ENCODE peak calls at places on chromosomes 1 and 21, in four cellular contexts. Z, I, J and N are unnamed samples.

GRCh38 chr1:177164380-177165068 is at the start of gene ASTN1:
- DNase-seq in J (no peak), Z (no peak), I (peak; percentile 90), N (no peak)

GRCh38 chr1:47442844-47443529 is 5.1 kb downstream of the FOXD2 start:
- DNase-seq in Z (no peak), J (no peak), I (peak; percentile 15), N (no peak)

GRCh38 chr1:112689196-112689841 is 14.9 kb downstream of the MOV10 start:
- DNase-seq in I (peak; percentile 11), Z (no peak), J (no peak), N (no peak)

GRCh38 chr1:53294557-53294956 is 33.3 kb downstream of the LRP8 start:
- DNase-seq in I (no peak), Z (peak; percentile 42), J (no peak), N (no peak)

GRCh38 chr1:167105150-167105840 is 11.4 kb downstream of the STYXL2 start:
- DNase-seq in J (no peak), I (no peak), Z (no peak), N (no peak)

GRCh38 chr1:14220324-14220723 is 378.2 kb upstream of the KAZN start:
- DNase-seq in J (no peak), Z (no peak), I (no peak), N (no peak)

GRCh38 chr1:117363591-117364048 is 3.6 kb upstream of the MAN1A2 start:
- DNase-seq in J (no peak), I (no peak), Z (peak; percentile 48), N (peak; percentile 50)

GRCh38 chr1:160837558-160838205 is 25.0 kb downstream of the CD244 start:
- DNase-seq in I (peak; percentile 15), J (no peak), Z (peak; percentile 13), N (peak; percentile 78)

GRCh38 chr21:37244506-37245083 is 22.5 kb downstream of the VPS26C start:
- DNase-seq in Z (no peak), I (no peak), J (no peak), N (no peak)
- TF ChIP-seq RFX5 in Z (no peak), I (no peak), J (no peak), N (no peak)

GRCh38 chr21:27648560-27648959 is 681.7 kb upstream of the ADAMTS5 start:
- DNase-seq in Z (no peak), J (no peak), I (no peak), N (no peak)
- TF ChIP-seq NFIC in Z (no peak), J (no peak), I (peak; percentile 44), N (no peak)

GRCh38 chr1:108199231-108199657 is 899 bp downstream of the SLC25A24 start:
- DNase-seq in J (peak; percentile 20), I (peak; percentile 44), Z (peak; percentile 50), N (no peak)
- TF ChIP-seq RFX5 in J (no peak), I (no peak), Z (no peak), N (no peak)

GRCh38 chr1:154342132-154342531 is 16.8 kb downstream of the ATP8B2 start:
- DNase-seq in Z (no peak), I (no peak), J (no peak), N (no peak)
- TF ChIP-seq NFIC in Z (no peak), I (no peak), J (no peak), N (no peak)